ENCODE peak calls at places on chromosomes 11 and 22, in four cellular contexts. F is H1, G is K562, Z is GM12878. N is an unnamed sample.

GRCh38 chr22:48318575-48319320 is 1508.9 kb downstream of the BRD1 start:
- DNase-seq in F (no peak), G (no peak), Z (no peak), N (no peak)

GRCh38 chr11:120208012-120208441 is 2.8 kb upstream of the OAF start:
- DNase-seq in F (no peak), G (no peak), Z (no peak), N (no peak)

GRCh38 chr11:23932485-23932898 is 564.4 kb upstream of the LUZP2 start:
- DNase-seq in F (no peak), G (no peak), Z (no peak), N (no peak)

GRCh38 chr11:128862421-128862820 is 4.7 kb downstream of the KCNJ1 start:
- DNase-seq in F (no peak), G (no peak), Z (no peak), N (no peak)

GRCh38 chr22:35661377-35661937 is 13.2 kb downstream of the APOL6 start:
- DNase-seq in F (no peak), G (no peak), Z (no peak), N (no peak)

GRCh38 chr11:10322830-10323792 is 18.2 kb downstream of the ADM start:
- DNase-seq in F (no peak), G (peak; percentile 64), Z (no peak), N (peak; percentile 87)

GRCh38 chr11:10778217-10778970 is 27.3 kb downstream of the CTR9 start:
- DNase-seq in F (no peak), G (no peak), Z (no peak), N (no peak)

GRCh38 chr11:126216526-126217305 is 5.1 kb downstream of the FAM118B start:
- DNase-seq in F (no peak), G (no peak), Z (no peak), N (no peak)

DNA sequence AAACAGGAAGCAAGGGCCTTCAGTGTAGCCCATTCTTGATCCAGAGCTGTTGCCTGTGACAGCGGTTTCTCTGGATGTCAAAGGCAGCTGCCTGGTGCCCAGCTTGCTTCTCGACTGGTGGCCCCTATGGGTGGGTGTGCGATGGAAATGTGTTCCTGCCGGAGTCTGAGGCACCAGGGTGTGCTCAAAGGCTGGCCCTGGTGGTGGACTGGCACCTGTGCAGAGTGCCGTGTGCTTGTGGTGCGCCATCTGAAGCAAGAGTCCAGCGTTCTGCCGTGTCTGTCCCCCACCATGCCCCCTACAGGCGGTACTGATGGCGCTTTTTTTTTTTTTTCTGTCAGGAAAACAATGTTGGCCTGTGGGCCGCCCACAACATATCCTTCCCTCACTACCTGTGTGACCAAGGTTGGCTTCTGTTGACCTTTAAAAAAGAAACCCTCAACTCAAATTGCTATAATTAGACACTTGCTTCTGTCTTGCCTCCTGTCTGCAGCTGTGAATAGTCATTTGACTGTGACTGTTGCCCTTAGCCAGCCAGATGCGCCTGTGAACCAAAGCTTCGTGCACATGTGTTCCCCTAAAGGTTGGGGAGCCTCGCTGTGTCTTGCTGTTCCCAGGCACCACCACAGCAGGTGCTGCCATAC is 4.7 kb upstream of the RANBP1 start:
- DNase-seq in F (no peak), G (peak; percentile 89), Z (no peak), N (peak; percentile 65)
- H3K4me2 ChIP-seq in F (no peak overlapping the region), G (no peak overlapping the region), Z (no peak overlapping the region), N (no peak overlapping the region)

GRCh38 chr11:46696212-46696558 is 4.2 kb downstream of the ARHGAP1 start:
- DNase-seq in F (no peak), G (no peak), Z (no peak), N (no peak)
- TF ChIP-seq CEBPB in F (no peak), G (no peak), Z (no peak), N (no peak)

GRCh38 chr22:17264321-17265052 is 45.3 kb upstream of the ADA2 start:
- DNase-seq in F (peak; percentile 72), G (no peak), Z (no peak), N (no peak)
- TF ChIP-seq KDM1A in F (no peak), G (no peak), Z (no peak), N (no peak)

GRCh38 chr11:3942160-3942955 is 86.9 kb downstream of the STIM1 start:
- DNase-seq in F (no peak), G (no peak), Z (no peak), N (no peak)

GRCh38 chr11:3936517-3936916 is 81.1 kb downstream of the STIM1 start:
- DNase-seq in F (no peak), G (no peak), Z (no peak), N (no peak)

GRCh38 chr11:3942956-3943497 is 87.6 kb downstream of the STIM1 start:
- DNase-seq in F (no peak), G (no peak), Z (no peak), N (no peak)

GRCh38 chr11:3939651-3940190 is 84.3 kb downstream of the STIM1 start:
- DNase-seq in F (no peak), G (no peak), Z (no peak), N (no peak)

DNA sequence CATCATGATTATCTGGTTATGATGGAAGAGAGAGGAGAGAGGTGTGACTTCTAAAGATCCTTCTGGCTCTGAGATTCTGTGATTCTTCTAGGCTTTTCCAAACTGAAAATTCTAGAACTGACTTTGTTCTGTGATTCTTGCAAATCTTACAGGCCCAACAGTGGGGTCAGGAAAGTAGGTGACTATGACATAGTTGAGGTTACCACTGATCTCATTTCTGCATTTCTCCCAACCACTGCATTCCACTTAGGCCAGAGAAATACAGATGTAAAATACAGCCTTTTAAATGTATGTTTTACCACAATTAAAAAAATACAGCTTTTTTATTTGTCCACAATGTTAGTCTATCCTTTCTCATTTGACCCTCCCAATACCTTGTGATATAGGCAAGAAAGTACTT is 83.7 kb downstream of the STIM1 start:
- DNase-seq in F (no peak), G (no peak), Z (no peak), N (no peak)
- H3K4me2 ChIP-seq in F (no peak overlapping the region), G (no peak overlapping the region), Z (no peak overlapping the region), N (no peak overlapping the region)

DNA sequence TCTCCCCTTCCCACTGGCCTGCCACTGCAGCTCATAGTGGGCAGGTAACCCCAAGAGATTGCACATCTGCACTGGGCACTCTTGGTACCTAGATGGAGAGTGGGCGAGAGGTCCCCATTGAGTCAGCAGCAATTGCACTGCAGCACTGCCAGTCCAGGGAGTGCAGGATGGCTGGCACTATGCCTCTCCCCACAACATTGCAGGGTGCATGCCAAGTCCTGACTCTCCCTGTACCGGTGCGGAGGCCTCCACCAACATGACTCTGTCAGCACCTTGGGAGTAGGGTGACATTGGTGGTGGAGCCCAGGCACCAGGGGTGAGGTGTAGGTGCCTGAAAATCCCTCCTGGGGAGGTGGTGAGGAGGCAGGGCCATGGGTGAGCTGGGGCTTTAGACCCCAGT is 82.2 kb downstream of the TRAF6 start:
- DNase-seq in F (no peak), G (no peak), Z (no peak), N (no peak)
- TF ChIP-seq CEBPB in F (no peak), G (no peak), Z (no peak), N (no peak)

GRCh38 chr11:95795627-95796308 is 5.5 kb downstream of the CEP57 start:
- DNase-seq in F (no peak), G (no peak), Z (no peak), N (no peak)
- TF ChIP-seq KDM1A in F (no peak), G (no peak), Z (no peak), N (no peak)

GRCh38 chr11:70916321-70916720 is 336.1 kb downstream of the SHANK2 start:
- DNase-seq in F (no peak), G (no peak), Z (no peak), N (no peak)

GRCh38 chr11:70915158-70915795 is 337.1 kb downstream of the SHANK2 start:
- DNase-seq in F (no peak), G (no peak), Z (no peak), N (no peak)

GRCh38 chr11:70912226-70912840 is 340.0 kb downstream of the SHANK2 start:
- DNase-seq in F (no peak), G (no peak), Z (no peak), N (no peak)

GRCh38 chr11:70914496-70914895 is 337.9 kb downstream of the SHANK2 start:
- DNase-seq in F (no peak), G (no peak), Z (no peak), N (no peak)

GRCh38 chr11:70913715-70914231 is 338.6 kb downstream of the SHANK2 start:
- DNase-seq in F (peak; percentile 58), G (no peak), Z (no peak), N (no peak)
- H3K4me2 ChIP-seq in F (peak overlapping the region; percentile 40), G (no peak overlapping the region), Z (no peak overlapping the region), N (no peak overlapping the region)

GRCh38 chr11:73516080-73516479 is 81.8 kb downstream of the FAM168A start:
- DNase-seq in F (no peak), G (no peak), Z (no peak), N (no peak)

GRCh38 chr11:73510106-73510505 is 87.8 kb downstream of the FAM168A start:
- DNase-seq in F (no peak), G (no peak), Z (no peak), N (no peak)

GRCh38 chr11:73510877-73511276 is 87.0 kb downstream of the FAM168A start:
- DNase-seq in F (no peak), G (no peak), Z (no peak), N (no peak)

GRCh38 chr11:73518195-73518594 is 79.7 kb downstream of the FAM168A start:
- DNase-seq in F (no peak), G (no peak), Z (no peak), N (no peak)

DNA sequence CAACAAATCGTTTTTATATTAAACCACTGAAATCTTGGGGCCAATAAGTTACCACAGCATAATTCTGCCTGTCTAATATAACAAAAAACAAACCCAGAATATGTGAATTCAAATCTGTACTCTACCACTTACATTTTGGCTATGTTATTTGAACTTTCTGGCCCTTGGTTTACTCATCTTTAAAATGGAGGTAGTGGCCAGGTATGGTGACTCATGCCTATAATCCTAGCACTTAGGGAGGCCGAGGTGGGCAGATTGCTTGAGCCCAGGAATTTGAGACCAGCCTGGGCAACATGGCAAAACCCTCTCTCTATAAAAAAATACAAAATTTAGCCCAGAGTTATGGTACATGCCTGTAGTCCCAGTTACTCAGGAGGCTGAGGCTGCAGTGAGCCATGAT is 84.2 kb downstream of the FAM168A start:
- DNase-seq in F (no peak), G (no peak), Z (no peak), N (no peak)
- TF ChIP-seq CEBPB in F (no peak), G (no peak), Z (no peak), N (no peak)

DNA sequence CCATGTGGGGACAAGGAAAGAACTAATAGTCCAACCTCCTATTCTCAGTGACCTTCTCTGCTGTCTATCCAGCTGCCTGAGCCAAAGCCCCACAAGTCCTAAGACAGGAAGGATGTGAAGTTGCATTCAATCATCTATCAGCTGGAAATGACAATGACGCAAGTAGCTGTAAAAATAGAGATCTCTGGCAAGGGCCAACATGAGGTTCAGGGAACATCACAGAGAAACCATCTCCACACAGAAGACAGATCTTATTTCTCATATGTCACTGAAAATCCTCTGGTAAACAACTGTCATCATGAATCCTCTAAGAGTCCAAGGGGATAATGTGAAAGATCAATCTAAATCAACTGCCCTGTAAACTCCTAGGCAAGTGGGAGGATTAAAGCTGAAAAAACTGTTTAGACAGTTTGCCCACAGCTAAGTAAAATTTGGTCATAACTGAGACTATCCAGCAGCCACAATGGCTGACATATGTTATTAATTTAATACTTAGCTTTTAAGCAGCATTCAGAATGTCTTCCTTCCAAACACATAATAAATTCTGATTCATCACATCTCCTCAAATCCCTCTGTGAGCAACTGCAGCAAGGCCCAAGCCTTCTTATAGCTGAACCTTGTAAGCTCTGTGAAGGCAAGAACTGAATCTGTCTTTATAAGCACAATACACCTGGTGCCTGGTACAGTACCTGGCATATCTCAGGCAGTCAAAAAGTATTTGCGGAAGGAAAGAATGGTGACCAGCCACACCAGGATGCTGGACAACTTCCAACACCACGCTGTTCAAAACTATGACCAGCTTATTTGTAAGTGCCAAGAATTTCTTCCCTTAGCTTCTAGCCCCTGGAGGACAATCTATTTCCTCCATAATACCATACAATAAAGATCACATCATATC is 52.0 kb downstream of the ALG9 start:
- DNase-seq in F (no peak), G (no peak), Z (no peak), N (no peak)
- TF ChIP-seq KDM1A in F (no peak), G (no peak), Z (no peak), N (no peak)

GRCh38 chr22:26170795-26171194 is 1.5 kb downstream of the SEZ6L start:
- DNase-seq in F (peak; percentile 90), G (peak; percentile 26), Z (no peak), N (no peak)
- H3K4me2 ChIP-seq in F (peak overlapping the region; percentile 87), G (no peak overlapping the region), Z (no peak overlapping the region), N (no peak overlapping the region)